ENCODE peak calls at places on chromosomes 12 and 14, in four cellular contexts. J is midbrain, K is T-helper 2 cell, G is PC-3. B is an unnamed sample.
A peak's percentile ranks its signal among the peaks of the same experiment; 100 is the strongest.

GRCh38 chr12:25979563-25979962 is 21.1 kb downstream of the RASSF8 start:
- DNase-seq in J (no peak), K (no peak), G (peak; percentile 38), B (no peak)

GRCh38 chr12:108551556-108551955 is 9.4 kb downstream of the SART3 start:
- DNase-seq in G (no peak), J (no peak), K (no peak), B (peak; percentile 36)

GRCh38 chr14:63432888-63433552 is 110.2 kb downstream of the PPP2R5E start:
- DNase-seq in G (no peak), K (no peak), J (no peak), B (no peak)

GRCh38 chr12:14961466-14962155 is at the start of gene ARHGDIB:
- DNase-seq in J (no peak), G (no peak), K (peak; percentile 38), B (no peak)

GRCh38 chr12:5124401-5124800 is 80.7 kb downstream of the KCNA5 start:
- DNase-seq in G (no peak), K (no peak), J (no peak), B (no peak)

GRCh38 chr14:47269788-47270492 is 405.5 kb downstream of the MDGA2 start:
- DNase-seq in J (no peak), G (no peak), K (no peak), B (peak; percentile 4)

GRCh38 chr12:41962171-41962572 is 182.5 kb downstream of the GXYLT1 start:
- DNase-seq in G (no peak), K (no peak), J (peak; percentile 74), B (no peak)

GRCh38 chr12:51011960-51012359 is 14.2 kb downstream of the SLC11A2 start:
- DNase-seq in K (no peak), J (no peak), G (no peak), B (no peak)

GRCh38 chr14:96575233-96575632 is 73.1 kb downstream of the PAPOLA start:
- DNase-seq in G (no peak), K (no peak), J (no peak), B (no peak)

GRCh38 chr12:55172686-55173085 is 46.5 kb downstream of the OR9K2 start:
- DNase-seq in K (no peak), G (no peak), J (no peak), B (no peak)

GRCh38 chr14:39060818-39061437 is 42.1 kb downstream of the SEC23A start:
- DNase-seq in J (no peak), G (no peak), K (no peak), B (no peak)

GRCh38 chr12:10016881-10017280 is 6.5 kb downstream of the CLEC12B start:
- DNase-seq in G (peak; percentile 54), J (no peak), K (no peak), B (no peak)

GRCh38 chr12:92445253-92446081 is 257.3 kb upstream of the PLEKHG7 start:
- DNase-seq in G (no peak), J (no peak), K (no peak), B (no peak)

GRCh38 chr12:121652767-121653497 is 16.5 kb downstream of the MORN3 start:
- DNase-seq in J (no peak), K (no peak), G (no peak), B (no peak)

GRCh38 chr12:30739020-30739419 is 15.7 kb downstream of the CAPRIN2 start:
- DNase-seq in G (no peak), K (no peak), J (no peak), B (no peak)

GRCh38 chr14:20610002-20610765 is 19.0 kb upstream of the RNASE12 start:
- DNase-seq in G (peak; percentile 91), K (no peak), J (peak; percentile 77), B (peak; percentile 68)

GRCh38 chr14:54420478-54421116 is 20.6 kb downstream of the CNIH1 start:
- DNase-seq in K (no peak), J (peak; percentile 24), G (peak; percentile 89), B (peak; percentile 76)

GRCh38 chr12:121905746-121906145 is 12.6 kb upstream of the CFAP251 start:
- DNase-seq in G (no peak), K (no peak), J (no peak), B (no peak)

GRCh38 chr12:123427036-123427769 is 9.3 kb downstream of the RILPL2 start:
- DNase-seq in K (no peak), G (no peak), J (no peak), B (no peak)

GRCh38 chr12:26239127-26239500 is 43.7 kb downstream of the SSPN start:
- DNase-seq in K (no peak), G (no peak), J (no peak), B (no peak)

GRCh38 chr14:70086685-70087379 is 101.9 kb downstream of the SLC8A3 start:
- DNase-seq in G (peak; percentile 60), J (peak; percentile 25), K (no peak), B (peak; percentile 48)

GRCh38 chr12:90572778-90573177 is 382.2 kb downstream of the CCER1 start:
- DNase-seq in G (peak; percentile 9), K (no peak), J (no peak), B (no peak)

GRCh38 chr12:120079352-120080042 is 37.1 kb downstream of the RAB35 start:
- DNase-seq in K (no peak), J (no peak), G (peak; percentile 98), B (no peak)

B was measured in GM03348.